ENCODE peak calls at places on chromosomes 3 and 15, in four cellular contexts. F is Calu3, V is NCI-H1417 treated with DMSO at 0.1 percent for 48 hours, M is SHP77 treated with DMSO at 0.1 percent for 48 hours. E is an unnamed sample.

GRCh38 chr3:158725348-158725966 is 6.8 kb downstream of the RARRES1 start:
- DNase-seq in F (no peak), M (no peak), V (no peak), E (peak)

GRCh38 chr3:52524752-52525661 is 8.7 kb downstream of the NT5DC2 start:
- DNase-seq in F (no peak), V (no peak), M (no peak), E (peak)

GRCh38 chr3:72520690-72521308 is 327.4 kb downstream of the SHQ1 start:
- DNase-seq in V (no peak), M (no peak), F (peak), E (no peak)

GRCh38 chr3:56773588-56774330 is 28.0 kb downstream of the ARHGEF3 start:
- DNase-seq in M (no peak), V (no peak), F (no peak), E (no peak)

GRCh38 chr15:60854858-60855568 is 374.1 kb downstream of the RORA start:
- DNase-seq in F (no peak), M (no peak), V (no peak), E (no peak)

GRCh38 chr15:31970007-31970406 is 60.3 kb upstream of the CHRNA7 start:
- DNase-seq in V (no peak), F (no peak), M (no peak), E (no peak)

GRCh38 chr3:165800970-165801369 is 36.3 kb downstream of the BCHE start:
- DNase-seq in M (no peak), V (no peak), F (no peak), E (no peak)

GRCh38 chr15:45287400-45287799 is 35.4 kb downstream of the SLC28A2 start:
- DNase-seq in V (no peak), M (no peak), F (no peak), E (no peak)

GRCh38 chr3:134419214-134419965 is 45.1 kb upstream of the AMOTL2 start:
- DNase-seq in F (peak), M (peak), V (no peak), E (no peak)

GRCh38 chr3:156635973-156636372 is 38.4 kb upstream of the TIPARP start:
- DNase-seq in V (no peak), F (no peak), M (no peak), E (no peak)

GRCh38 chr3:11631822-11632221 is 11.9 kb downstream of the VGLL4 start:
- DNase-seq in F (no peak), V (no peak), M (no peak), E (no peak)

GRCh38 chr3:129106866-129107565 is 14.6 kb downstream of the RAB43 start:
- DNase-seq in F (no peak), V (no peak), M (peak), E (no peak)

GRCh38 chr3:190012314-190012782 is 108.3 kb downstream of the P3H2 start:
- DNase-seq in F (peak), V (no peak), M (no peak), E (no peak)

E was measured in lung microvascular endothelial cell.